ENCODE peak calls at places on chromosomes 1 and 21, in five cellular contexts. One of them, this sample, is unnamed.

GRCh38 chr1:3434406-3435110 is 19.9 kb upstream of the ARHGEF16 start:
- DNase-seq in effector memory CD4-positive, alpha-beta T cell: no peak
- DNase-seq in heart left ventricle: peak; percentile 52
- DNase-seq in NCI-H1436: no peak
- DNase-seq in foreskin fibroblast: no peak
- DNase-seq in this sample: no peak

GRCh38 chr1:191152776-191153175 is 675.1 kb upstream of the BRINP3 start:
- DNase-seq in effector memory CD4-positive, alpha-beta T cell: no peak
- DNase-seq in heart left ventricle: no peak
- DNase-seq in NCI-H1436: no peak
- DNase-seq in foreskin fibroblast: no peak
- DNase-seq in this sample: no peak

GRCh38 chr1:15139654-15140350 is 13.7 kb upstream of the TMEM51 start:
- DNase-seq in effector memory CD4-positive, alpha-beta T cell: no peak
- DNase-seq in heart left ventricle: no peak
- DNase-seq in NCI-H1436: no peak
- DNase-seq in foreskin fibroblast: no peak
- DNase-seq in this sample: no peak

GRCh38 chr1:177706977-177707376 is 262.9 kb downstream of the SEC16B start:
- DNase-seq in effector memory CD4-positive, alpha-beta T cell: no peak
- DNase-seq in heart left ventricle: no peak
- DNase-seq in NCI-H1436: no peak
- DNase-seq in foreskin fibroblast: no peak
- DNase-seq in this sample: no peak

GRCh38 chr1:158400901-158401300 is 1.6 kb upstream of the OR10T2 start:
- DNase-seq in effector memory CD4-positive, alpha-beta T cell: no peak
- DNase-seq in heart left ventricle: no peak
- DNase-seq in NCI-H1436: no peak
- DNase-seq in foreskin fibroblast: no peak
- DNase-seq in this sample: no peak

GRCh38 chr1:12597792-12598191 is 20.2 kb downstream of the DHRS3 start:
- DNase-seq in effector memory CD4-positive, alpha-beta T cell: no peak
- DNase-seq in heart left ventricle: peak; percentile 81
- DNase-seq in NCI-H1436: no peak
- DNase-seq in foreskin fibroblast: no peak
- DNase-seq in this sample: no peak

GRCh38 chr1:91876040-91876470 is 9.9 kb downstream of the TGFBR3 start:
- DNase-seq in effector memory CD4-positive, alpha-beta T cell: no peak
- DNase-seq in heart left ventricle: no peak
- DNase-seq in NCI-H1436: no peak
- DNase-seq in foreskin fibroblast: no peak
- DNase-seq in this sample: no peak

GRCh38 chr1:93616996-93617669 is 64.5 kb downstream of the BCAR3 start:
- DNase-seq in effector memory CD4-positive, alpha-beta T cell: no peak
- DNase-seq in heart left ventricle: no peak
- DNase-seq in NCI-H1436: peak; percentile 61
- DNase-seq in foreskin fibroblast: no peak
- DNase-seq in this sample: no peak

GRCh38 chr21:23639726-23640125 is 1967.6 kb downstream of the MRPL39 start:
- DNase-seq in effector memory CD4-positive, alpha-beta T cell: no peak
- DNase-seq in heart left ventricle: no peak
- DNase-seq in NCI-H1436: no peak
- DNase-seq in foreskin fibroblast: no peak
- DNase-seq in this sample: no peak

GRCh38 chr1:26744075-26744958 is 43.4 kb upstream of the PIGV start:
- DNase-seq in effector memory CD4-positive, alpha-beta T cell: peak; percentile 67
- DNase-seq in heart left ventricle: peak; percentile 82
- DNase-seq in NCI-H1436: peak; percentile 38
- DNase-seq in foreskin fibroblast: peak; percentile 82
- DNase-seq in this sample: peak; percentile 67

GRCh38 chr1:76109404-76109803 is 34.9 kb downstream of the ST6GALNAC3 start:
- DNase-seq in effector memory CD4-positive, alpha-beta T cell: no peak
- DNase-seq in heart left ventricle: no peak
- DNase-seq in NCI-H1436: no peak
- DNase-seq in foreskin fibroblast: no peak
- DNase-seq in this sample: no peak

GRCh38 chr1:14363707-14364413 is 234.6 kb upstream of the KAZN start:
- DNase-seq in effector memory CD4-positive, alpha-beta T cell: no peak
- DNase-seq in heart left ventricle: no peak
- DNase-seq in NCI-H1436: no peak
- DNase-seq in foreskin fibroblast: peak; percentile 86
- DNase-seq in this sample: no peak

GRCh38 chr1:211541715-211542477 is 37.1 kb downstream of the SLC30A1 start:
- DNase-seq in effector memory CD4-positive, alpha-beta T cell: no peak
- DNase-seq in heart left ventricle: no peak
- DNase-seq in NCI-H1436: no peak
- DNase-seq in foreskin fibroblast: peak; percentile 46
- DNase-seq in this sample: no peak

GRCh38 chr1:52472384-52472783 is 68.0 kb downstream of the PRPF38A start:
- DNase-seq in effector memory CD4-positive, alpha-beta T cell: no peak
- DNase-seq in heart left ventricle: no peak
- DNase-seq in NCI-H1436: no peak
- DNase-seq in foreskin fibroblast: no peak
- DNase-seq in this sample: no peak

GRCh38 chr1:2979191-2980072 is 41.8 kb upstream of the ACTRT2 start:
- DNase-seq in effector memory CD4-positive, alpha-beta T cell: no peak
- DNase-seq in heart left ventricle: peak; percentile 33
- DNase-seq in NCI-H1436: no peak
- DNase-seq in foreskin fibroblast: no peak
- DNase-seq in this sample: no peak

GRCh38 chr1:226953175-226953800 is 13.2 kb downstream of the COQ8A start:
- DNase-seq in effector memory CD4-positive, alpha-beta T cell: no peak
- DNase-seq in heart left ventricle: no peak
- DNase-seq in NCI-H1436: no peak
- DNase-seq in foreskin fibroblast: no peak
- DNase-seq in this sample: no peak

GRCh38 chr1:30476911-30477459 is 246.4 kb downstream of the MATN1 start:
- DNase-seq in effector memory CD4-positive, alpha-beta T cell: no peak
- DNase-seq in heart left ventricle: no peak
- DNase-seq in NCI-H1436: no peak
- DNase-seq in foreskin fibroblast: no peak
- DNase-seq in this sample: no peak

GRCh38 chr1:25774921-25775774 is 24.8 kb upstream of the SELENON start:
- DNase-seq in effector memory CD4-positive, alpha-beta T cell: peak; percentile 67
- DNase-seq in heart left ventricle: no peak
- DNase-seq in NCI-H1436: peak; percentile 65
- DNase-seq in foreskin fibroblast: no peak
- DNase-seq in this sample: peak; percentile 78

GRCh38 chr1:104019675-104020049 is 270.0 kb downstream of the AMY1C start:
- DNase-seq in effector memory CD4-positive, alpha-beta T cell: no peak
- DNase-seq in heart left ventricle: no peak
- DNase-seq in NCI-H1436: no peak
- DNase-seq in foreskin fibroblast: no peak
- DNase-seq in this sample: no peak

GRCh38 chr1:187408217-187409004 is 579.7 kb downstream of the PLA2G4A start:
- DNase-seq in effector memory CD4-positive, alpha-beta T cell: no peak
- DNase-seq in heart left ventricle: no peak
- DNase-seq in NCI-H1436: no peak
- DNase-seq in foreskin fibroblast: no peak
- DNase-seq in this sample: no peak

GRCh38 chr1:100834779-100835645 is 59.6 kb downstream of the EXTL2 start:
- DNase-seq in effector memory CD4-positive, alpha-beta T cell: no peak
- DNase-seq in heart left ventricle: no peak
- DNase-seq in NCI-H1436: no peak
- DNase-seq in foreskin fibroblast: peak; percentile 46
- DNase-seq in this sample: no peak

GRCh38 chr1:202716654-202717053 is 6.4 kb upstream of the SYT2 start:
- DNase-seq in effector memory CD4-positive, alpha-beta T cell: no peak
- DNase-seq in heart left ventricle: no peak
- DNase-seq in NCI-H1436: no peak
- DNase-seq in foreskin fibroblast: no peak
- DNase-seq in this sample: no peak

GRCh38 chr1:234214911-234215892 is 158.1 kb upstream of the COA6 start:
- DNase-seq in effector memory CD4-positive, alpha-beta T cell: no peak
- DNase-seq in heart left ventricle: no peak
- DNase-seq in NCI-H1436: no peak
- DNase-seq in foreskin fibroblast: no peak
- DNase-seq in this sample: no peak

GRCh38 chr1:171257207-171258052 is 9.1 kb downstream of the FMO1 start:
- DNase-seq in effector memory CD4-positive, alpha-beta T cell: no peak
- DNase-seq in heart left ventricle: no peak
- DNase-seq in NCI-H1436: no peak
- DNase-seq in foreskin fibroblast: peak; percentile 97
- DNase-seq in this sample: no peak

GRCh38 chr1:87176090-87176489 is 152.6 kb upstream of the LMO4 start:
- DNase-seq in effector memory CD4-positive, alpha-beta T cell: no peak
- DNase-seq in heart left ventricle: no peak
- DNase-seq in NCI-H1436: no peak
- DNase-seq in foreskin fibroblast: no peak
- DNase-seq in this sample: no peak

GRCh38 chr1:8903410-8903809 is 24.9 kb upstream of the ENO1 start:
- DNase-seq in effector memory CD4-positive, alpha-beta T cell: no peak
- DNase-seq in heart left ventricle: no peak
- DNase-seq in NCI-H1436: no peak
- DNase-seq in foreskin fibroblast: peak; percentile 27
- DNase-seq in this sample: no peak

GRCh38 chr1:188170935-188171334 is 1342.2 kb downstream of the PLA2G4A start:
- DNase-seq in effector memory CD4-positive, alpha-beta T cell: no peak
- DNase-seq in heart left ventricle: no peak
- DNase-seq in NCI-H1436: peak; percentile 40
- DNase-seq in foreskin fibroblast: no peak
- DNase-seq in this sample: no peak

GRCh38 chr1:26913754-26914619 is at the start of gene NR0B2:
- DNase-seq in effector memory CD4-positive, alpha-beta T cell: no peak
- DNase-seq in heart left ventricle: no peak
- DNase-seq in NCI-H1436: peak; percentile 86
- DNase-seq in foreskin fibroblast: no peak
- DNase-seq in this sample: no peak

GRCh38 chr1:36366091-36366661 is 19.5 kb downstream of the STK40 start:
- DNase-seq in effector memory CD4-positive, alpha-beta T cell: peak; percentile 21
- DNase-seq in heart left ventricle: peak; percentile 77
- DNase-seq in NCI-H1436: no peak
- DNase-seq in foreskin fibroblast: peak; percentile 67
- DNase-seq in this sample: peak; percentile 68

GRCh38 chr1:204073837-204074273 is 940 bp downstream of the SOX13 start:
- DNase-seq in effector memory CD4-positive, alpha-beta T cell: no peak
- DNase-seq in heart left ventricle: no peak
- DNase-seq in NCI-H1436: peak; percentile 28
- DNase-seq in foreskin fibroblast: peak; percentile 60
- DNase-seq in this sample: no peak

GRCh38 chr1:81221564-81221963 is 579.2 kb upstream of the ADGRL2 start:
- DNase-seq in effector memory CD4-positive, alpha-beta T cell: no peak
- DNase-seq in heart left ventricle: peak; percentile 61
- DNase-seq in NCI-H1436: no peak
- DNase-seq in foreskin fibroblast: no peak
- DNase-seq in this sample: no peak

GRCh38 chr1:119336738-119337315 is 31.8 kb upstream of the HAO2 start:
- DNase-seq in effector memory CD4-positive, alpha-beta T cell: no peak
- DNase-seq in heart left ventricle: no peak
- DNase-seq in NCI-H1436: no peak
- DNase-seq in foreskin fibroblast: peak; percentile 48
- DNase-seq in this sample: no peak

GRCh38 chr1:201112173-201112731 is at the start of gene CACNA1S:
- DNase-seq in effector memory CD4-positive, alpha-beta T cell: no peak
- DNase-seq in heart left ventricle: no peak
- DNase-seq in NCI-H1436: no peak
- DNase-seq in foreskin fibroblast: no peak
- DNase-seq in this sample: no peak

GRCh38 chr1:157219182-157219581 is 81.0 kb upstream of the ETV3 start:
- DNase-seq in effector memory CD4-positive, alpha-beta T cell: no peak
- DNase-seq in heart left ventricle: no peak
- DNase-seq in NCI-H1436: no peak
- DNase-seq in foreskin fibroblast: no peak
- DNase-seq in this sample: no peak

GRCh38 chr21:43768868-43769167 is 7.3 kb downstream of the CSTB start:
- DNase-seq in effector memory CD4-positive, alpha-beta T cell: no peak
- DNase-seq in heart left ventricle: no peak
- DNase-seq in NCI-H1436: no peak
- DNase-seq in foreskin fibroblast: peak; percentile 21
- DNase-seq in this sample: no peak

GRCh38 chr1:75366595-75366994 is 232.4 kb downstream of the LHX8 start:
- DNase-seq in effector memory CD4-positive, alpha-beta T cell: no peak
- DNase-seq in heart left ventricle: no peak
- DNase-seq in NCI-H1436: no peak
- DNase-seq in foreskin fibroblast: no peak
- DNase-seq in this sample: no peak